ENCODE peak calls at places on chromosomes 5 and 9, in six cellular contexts. X, V, M, Y, P and C are unnamed samples.

GRCh38 chr5:176793343-176793699 is 17.0 kb upstream of the UNC5A start:
- DNase-seq in X (no peak), V (no peak), P (no peak), Y (no peak), M (no peak), C (no peak)

GRCh38 chr9:133129001-133129799 is 8.2 kb upstream of the RALGDS start:
- DNase-seq in X (no peak), V (peak; percentile 59), P (no peak), M (no peak), Y (no peak), C (no peak)

GRCh38 chr9:123091459-123091858 is 58.0 kb downstream of the GPR21 start:
- DNase-seq in Y (no peak), P (no peak), V (no peak), X (no peak), M (no peak), C (no peak)

GRCh38 chr5:138696501-138696900 is 56.7 kb upstream of the CTNNA1 start:
- DNase-seq in V (no peak), M (no peak), P (no peak), Y (no peak), X (peak; percentile 70), C (no peak)

GRCh38 chr5:36607838-36608783 is 1.7 kb downstream of the SLC1A3 start:
- DNase-seq in M (no peak), P (no peak), Y (no peak), V (no peak), X (peak; percentile 24), C (no peak)

GRCh38 chr9:128253140-128253990 is 22.4 kb downstream of the GOLGA2 start:
- DNase-seq in Y (no peak), X (no peak), V (no peak), P (no peak), M (no peak), C (no peak)

GRCh38 chr5:59069438-59070079 is 486.7 kb downstream of the RAB3C start:
- DNase-seq in P (no peak), X (peak; percentile 71), V (no peak), M (no peak), Y (no peak), C (no peak)

GRCh38 chr5:114790403-114790792 is 379.3 kb downstream of the TRIM36 start:
- DNase-seq in V (no peak), P (no peak), M (no peak), X (no peak), Y (no peak), C (no peak)

GRCh38 chr9:74777136-74777879 is 110.4 kb downstream of the TRPM6 start:
- DNase-seq in V (peak; percentile 66), Y (peak; percentile 42), M (peak; percentile 54), X (peak; percentile 51), P (peak; percentile 81), C (no peak)

GRCh38 chr5:68287976-68288755 is 72.6 kb downstream of the PIK3R1 start:
- DNase-seq in Y (peak; percentile 55), M (peak; percentile 19), X (peak; percentile 48), P (no peak), V (peak; percentile 87), C (peak; percentile 87)

GRCh38 chr5:132293992-132294727 is at the start of gene SLC22A4:
- DNase-seq in X (peak; percentile 97), Y (peak; percentile 81), V (peak; percentile 96), P (peak; percentile 79), M (no peak), C (peak; percentile 97)

GRCh38 chr5:66408561-66408960 is 187.6 kb upstream of the MAST4 start:
- DNase-seq in Y (no peak), M (no peak), P (no peak), X (no peak), V (no peak), C (no peak)

DNA sequence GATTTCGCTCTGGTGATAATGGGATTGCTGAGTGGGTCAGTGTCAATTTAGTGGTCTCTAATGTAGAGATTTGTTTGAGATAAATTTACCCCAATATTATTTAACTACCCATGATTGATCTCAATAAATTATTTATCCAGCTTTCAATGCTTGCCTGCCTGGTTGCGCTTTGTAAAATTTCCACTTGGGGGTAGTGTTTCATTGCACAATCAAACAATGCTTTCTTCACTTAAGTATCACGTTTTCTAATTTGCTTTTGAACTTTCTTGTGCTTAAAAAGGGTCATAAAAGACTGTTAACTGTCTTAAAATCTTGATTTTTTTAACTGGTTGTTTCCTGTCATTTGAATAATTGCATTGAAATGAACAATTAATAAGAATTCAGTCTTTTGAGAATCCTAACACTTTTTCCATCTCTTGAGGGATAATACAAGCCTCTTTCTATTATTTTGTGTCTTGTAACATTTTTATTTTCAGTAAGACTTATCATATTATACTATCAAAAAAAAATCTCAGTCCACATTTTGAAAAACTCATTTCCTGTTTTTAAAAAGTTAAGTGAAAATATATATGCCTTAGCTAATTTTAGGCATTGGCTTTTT is 18.7 kb downstream of the HSD17B4 start:
- DNase-seq in P (no peak), V (no peak), X (peak; percentile 33), Y (no peak), M (no peak), C (no peak)
- TF ChIP-seq CTCF in P (no peak), V (peak; percentile 33), X (peak; percentile 79), Y (peak; percentile 86), M (peak; percentile 37), C (peak; percentile 71)

DNA sequence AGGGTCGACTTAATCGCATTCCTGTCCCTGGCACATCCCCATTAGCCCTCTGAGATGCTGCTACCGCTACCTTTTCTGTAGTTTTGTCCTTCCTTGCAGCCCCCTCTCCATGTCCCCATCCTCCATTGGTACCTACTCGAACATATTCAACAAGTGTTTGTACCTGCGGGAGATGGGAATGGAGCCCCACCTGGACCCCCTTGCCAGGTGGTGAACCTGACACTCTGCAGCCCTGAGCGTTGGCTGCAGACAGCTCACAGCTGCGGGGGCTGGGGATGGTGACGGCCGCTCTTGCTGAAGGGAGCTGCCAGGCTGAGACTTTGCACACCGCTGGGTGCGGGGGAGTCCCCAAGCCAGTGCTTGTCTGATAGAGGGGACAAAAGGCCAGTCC is 96.3 kb upstream of the DAP start:
- DNase-seq in Y (no peak), P (no peak), M (no peak), X (no peak), V (no peak), C (no peak)
- TF ChIP-seq CTCF in Y (no peak), P (no peak), M (no peak), X (no peak), V (no peak), C (peak; percentile 12)

GRCh38 chr9:120151149-120151548 is 428.8 kb downstream of the CDK5RAP2 start:
- DNase-seq in V (no peak), Y (no peak), P (no peak), X (no peak), M (no peak), C (no peak)

GRCh38 chr9:120152295-120152694 is 427.7 kb downstream of the CDK5RAP2 start:
- DNase-seq in X (no peak), M (no peak), Y (no peak), V (no peak), P (no peak), C (no peak)

GRCh38 chr9:120153258-120153657 is 426.7 kb downstream of the CDK5RAP2 start:
- DNase-seq in M (no peak), P (no peak), X (no peak), V (no peak), Y (no peak), C (no peak)

GRCh38 chr9:120151806-120152205 is 428.2 kb downstream of the CDK5RAP2 start:
- DNase-seq in Y (no peak), V (no peak), P (no peak), X (no peak), M (no peak), C (no peak)
- TF ChIP-seq CTCF in Y (no peak), V (no peak), P (no peak), X (no peak), M (no peak), C (no peak)

DNA sequence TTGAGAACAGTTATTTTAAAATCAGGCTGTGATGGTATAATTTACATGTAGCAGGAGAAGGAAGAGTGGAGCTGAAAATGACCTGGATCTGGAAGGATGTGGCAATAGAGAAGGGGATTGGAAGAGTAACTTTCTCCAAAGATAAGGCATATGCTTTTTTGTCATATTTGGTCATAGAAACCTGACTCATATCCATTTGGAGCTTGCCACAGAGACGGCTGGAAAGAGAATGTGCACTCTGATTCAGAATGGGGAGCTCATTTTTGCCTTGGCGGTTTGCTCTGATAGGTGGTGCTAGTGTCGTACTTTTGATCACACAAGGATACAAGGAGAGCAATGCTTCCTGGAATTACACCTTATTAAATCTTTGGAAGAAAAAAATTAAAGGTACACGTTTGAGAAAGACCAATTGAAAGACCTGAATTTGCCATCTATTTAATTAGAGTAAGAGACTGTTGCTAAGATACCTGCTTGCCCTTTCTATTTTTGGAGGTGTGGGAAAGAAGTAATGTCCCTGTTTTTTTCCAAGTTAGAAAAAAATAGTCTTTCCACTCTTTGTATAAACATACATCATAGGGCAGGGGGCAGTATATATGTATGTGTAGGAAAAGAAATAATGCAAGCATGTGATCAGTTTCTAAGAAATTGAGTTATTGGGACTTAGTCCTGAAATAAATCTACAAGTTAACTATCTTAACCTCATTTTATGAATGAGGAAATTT is 5.4 kb downstream of the LSM11 start:
- DNase-seq in M (no peak), P (no peak), Y (no peak), X (peak; percentile 64), V (no peak), C (no peak)
- TF ChIP-seq CTCF in M (no peak), P (no peak), Y (no peak), X (no peak), V (no peak), C (no peak)

GRCh38 chr9:81848472-81848871 is 79.8 kb upstream of the SPATA31D4 start:
- DNase-seq in M (no peak), X (peak; percentile 36), P (no peak), V (no peak), Y (no peak), C (no peak)
- TF ChIP-seq CTCF in M (no peak), X (peak; percentile 53), P (peak; percentile 62), V (peak; percentile 37), Y (peak; percentile 30), C (peak; percentile 59)

DNA sequence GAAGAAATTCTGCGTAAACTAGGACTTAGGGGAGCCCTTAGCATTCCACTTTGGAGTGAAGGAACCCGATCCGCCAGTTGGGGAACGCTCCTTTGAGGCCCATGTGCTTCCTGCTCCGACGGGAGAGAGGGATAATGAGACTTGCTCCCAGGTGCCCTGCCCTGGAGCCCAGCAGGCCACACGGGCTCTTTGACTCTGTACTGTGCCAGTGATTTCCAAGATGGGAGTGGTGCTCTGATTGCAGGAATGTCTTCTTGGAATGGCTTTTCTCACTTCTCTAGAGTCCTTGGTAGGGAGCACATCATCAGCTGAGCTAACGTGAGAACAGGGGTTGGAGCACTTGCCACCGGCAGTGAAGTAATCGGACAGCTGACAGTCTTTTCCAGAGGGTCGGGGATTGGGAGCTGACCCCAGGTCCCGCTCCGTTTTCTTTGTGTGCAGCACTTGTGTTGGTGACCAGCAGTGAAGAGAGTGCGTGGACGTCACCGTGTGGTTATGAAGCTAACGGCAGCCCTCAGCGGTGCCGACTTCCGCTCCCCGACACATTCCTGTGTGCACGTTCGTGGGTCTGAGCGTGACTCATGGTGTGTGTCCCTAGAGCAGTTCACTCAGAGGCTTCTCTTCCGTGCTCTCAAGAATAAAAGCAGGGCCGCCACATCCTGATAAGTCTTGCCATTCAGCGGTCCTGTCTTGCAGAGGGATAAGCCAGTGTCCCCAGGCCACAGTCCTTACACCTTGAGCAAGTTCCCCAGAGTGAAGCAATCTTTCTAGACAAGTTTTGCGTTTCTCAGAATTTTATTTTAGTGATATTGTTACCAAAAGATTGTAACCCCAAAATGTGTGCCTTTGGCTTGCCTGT is 25.6 kb downstream of the ABL1 start:
- DNase-seq in Y (no peak), M (no peak), V (peak; percentile 89), P (peak; percentile 82), X (peak; percentile 84), C (peak; percentile 91)
- TF ChIP-seq CTCF in Y (no peak), M (no peak), V (peak; percentile 26), P (peak; percentile 69), X (peak; percentile 72), C (peak; percentile 58)